ENCODE peak calls at places on chromosome 12, in four cellular contexts. One of them, this sample, is unnamed.

GRCh38 chr12:32535260-32535999 is 136.1 kb downstream of the FGD4 start:
- DNase-seq in ovary: peak; percentile 66
- DNase-seq in esophagus squamous epithelium: no peak
- DNase-seq in Peyer's patch: peak; percentile 85
- DNase-seq in this sample: peak; percentile 76

GRCh38 chr12:25997401-25997973 is 39.0 kb downstream of the RASSF8 start:
- DNase-seq in Peyer's patch: no peak
- DNase-seq in esophagus squamous epithelium: no peak
- DNase-seq in ovary: no peak
- DNase-seq in this sample: no peak

GRCh38 chr12:6821674-6822433 is at the start of gene GPR162:
- DNase-seq in Peyer's patch: peak; percentile 56
- DNase-seq in ovary: peak; percentile 67
- DNase-seq in esophagus squamous epithelium: no peak
- DNase-seq in this sample: no peak

GRCh38 chr12:48998497-48999353 is 450 bp downstream of the DDN start:
- DNase-seq in Peyer's patch: peak; percentile 63
- DNase-seq in ovary: no peak
- DNase-seq in esophagus squamous epithelium: no peak
- DNase-seq in this sample: peak; percentile 59

GRCh38 chr12:126193190-126193589 is 1128.0 kb downstream of the AACS start:
- DNase-seq in esophagus squamous epithelium: no peak
- DNase-seq in ovary: no peak
- DNase-seq in Peyer's patch: no peak
- DNase-seq in this sample: no peak

GRCh38 chr12:112183141-112183581 is 57.8 kb downstream of the TRAFD1 start:
- DNase-seq in Peyer's patch: no peak
- DNase-seq in esophagus squamous epithelium: no peak
- DNase-seq in ovary: no peak
- DNase-seq in this sample: no peak

GRCh38 chr12:116262741-116263140 is 14.8 kb downstream of the MED13L start:
- DNase-seq in Peyer's patch: no peak
- DNase-seq in ovary: no peak
- DNase-seq in esophagus squamous epithelium: no peak
- DNase-seq in this sample: no peak

GRCh38 chr12:124542021-124542941 is 25.1 kb downstream of the NCOR2 start:
- DNase-seq in Peyer's patch: no peak
- DNase-seq in esophagus squamous epithelium: no peak
- DNase-seq in ovary: no peak
- DNase-seq in this sample: no peak

GRCh38 chr12:49403887-49404517 is 36.7 kb downstream of the SPATS2 start:
- DNase-seq in Peyer's patch: no peak
- DNase-seq in ovary: no peak
- DNase-seq in esophagus squamous epithelium: no peak
- DNase-seq in this sample: peak; percentile 37

GRCh38 chr12:27970391-27970980 is 2.0 kb downstream of the PTHLH start:
- DNase-seq in esophagus squamous epithelium: no peak
- DNase-seq in Peyer's patch: peak; percentile 45
- DNase-seq in ovary: peak; percentile 18
- DNase-seq in this sample: no peak
- H3K4me1 ChIP-seq in esophagus squamous epithelium: peaks cover 86% of the 10 kb centered on the region
- H3K4me1 ChIP-seq in Peyer's patch: peaks cover 33% of the 10 kb centered on the region
- H3K4me1 ChIP-seq in ovary: peaks cover 1% of the 10 kb centered on the region
- H3K4me1 ChIP-seq in this sample: peaks cover 4% of the 10 kb centered on the region

DNA sequence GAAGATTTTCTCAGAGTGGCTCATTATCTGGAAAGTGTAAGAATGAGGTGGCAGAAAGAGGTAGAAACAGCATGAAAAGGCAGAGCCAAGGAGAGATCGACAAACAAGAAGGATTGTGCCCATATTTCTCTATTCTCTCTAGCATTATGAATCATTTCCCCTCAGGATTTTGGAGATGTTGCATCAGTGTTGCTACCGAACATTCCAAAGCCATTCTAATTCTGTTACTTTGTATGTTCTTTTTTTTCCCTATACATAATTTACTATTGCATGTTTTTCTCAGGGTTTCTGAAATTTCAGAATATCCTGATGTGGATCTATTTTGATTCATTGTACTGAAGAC is 61.4 kb downstream of the KICS2 start:
- DNase-seq in Peyer's patch: no peak
- DNase-seq in ovary: no peak
- DNase-seq in esophagus squamous epithelium: no peak
- DNase-seq in this sample: no peak
- H3K27ac ChIP-seq in Peyer's patch: no peak overlapping the region
- H3K27ac ChIP-seq in ovary: no peak overlapping the region
- H3K27ac ChIP-seq in esophagus squamous epithelium: no peak overlapping the region
- H3K27ac ChIP-seq in this sample: no peak overlapping the region

DNA sequence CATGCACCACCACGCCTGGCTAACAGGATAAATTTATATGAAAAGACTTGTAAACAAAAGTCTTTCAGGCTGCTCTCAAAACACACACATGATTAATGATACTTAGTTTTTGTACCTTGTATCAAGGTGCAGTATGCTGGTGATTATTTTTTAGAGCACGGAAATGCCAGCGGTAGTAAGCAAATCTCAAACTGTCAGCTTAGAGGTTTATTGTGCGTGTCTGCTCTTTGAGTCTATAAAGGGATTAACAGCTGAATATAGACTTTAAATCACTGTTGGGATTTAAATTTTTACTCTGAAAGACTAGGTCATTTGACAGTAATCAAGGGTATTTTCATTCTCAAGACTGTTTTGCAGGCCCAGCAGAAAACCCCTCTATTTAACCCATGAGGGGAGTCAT is 50.5 kb downstream of the PLEKHA5 start:
- DNase-seq in esophagus squamous epithelium: no peak
- DNase-seq in ovary: no peak
- DNase-seq in Peyer's patch: no peak
- DNase-seq in this sample: peak; percentile 57
- H3K27me3 ChIP-seq in esophagus squamous epithelium: no peaks in the 10 kb centered on the region
- H3K27me3 ChIP-seq in ovary: no peaks in the 10 kb centered on the region
- H3K27me3 ChIP-seq in Peyer's patch: no peaks in the 10 kb centered on the region
- H3K27me3 ChIP-seq in this sample: no peaks in the 10 kb centered on the region

GRCh38 chr12:62629413-62629812 is 162.8 kb downstream of the MON2 start:
- DNase-seq in Peyer's patch: no peak
- DNase-seq in ovary: no peak
- DNase-seq in esophagus squamous epithelium: no peak
- DNase-seq in this sample: no peak
- H3K4me1 ChIP-seq in Peyer's patch: peaks cover 8% of the 10 kb centered on the region
- H3K4me1 ChIP-seq in ovary: peaks cover 2% of the 10 kb centered on the region
- H3K4me1 ChIP-seq in esophagus squamous epithelium: peaks cover 21% of the 10 kb centered on the region
- H3K4me1 ChIP-seq in this sample: peaks cover 2% of the 10 kb centered on the region

This sample was measured in small intestine.